ENCODE peak calls at places on chromosome 16, in nine cellular contexts. F, V, O, E, P, S, M, I and T are unnamed samples.

GRCh38 chr16:50372611-50373344 is 4.0 kb upstream of the BRD7 start:
- DNase-seq in F (no peak), V (peak), O (no peak), E (no peak), P (peak), S (no peak), M (no peak), I (no peak), T (no peak)

GRCh38 chr16:75385507-75386152 is 47.7 kb downstream of the CFDP1 start:
- DNase-seq in F (no peak), V (peak), O (no peak), E (no peak), P (peak), S (no peak), M (no peak), I (no peak), T (peak)

GRCh38 chr16:27460213-27460612 is 58.2 kb downstream of the IL21R start:
- DNase-seq in F (no peak), V (no peak), O (no peak), E (no peak), P (no peak), S (no peak), M (no peak), I (no peak), T (no peak)

GRCh38 chr16:8370374-8371015 is 219.8 kb downstream of the TMEM114 start:
- DNase-seq in F (no peak), V (no peak), O (no peak), E (no peak), P (no peak), S (no peak), M (no peak), I (no peak), T (no peak)

GRCh38 chr16:24507959-24508358 is 31.4 kb upstream of the RBBP6 start:
- DNase-seq in F (no peak), V (no peak), O (no peak), E (no peak), P (no peak), S (no peak), M (no peak), I (no peak), T (no peak)

GRCh38 chr16:84088695-84089395 is 27.9 kb downstream of the MBTPS1 start:
- DNase-seq in F (no peak), V (peak), O (peak), E (peak), P (no peak), S (peak), M (peak), I (no peak), T (peak)

GRCh38 chr16:11783319-11784047 is 13.6 kb downstream of the ZC3H7A start:
- DNase-seq in F (no peak), V (no peak), O (peak), E (no peak), P (peak), S (no peak), M (no peak), I (no peak), T (peak)

GRCh38 chr16:82011199-82011641 is at the start of gene SDR42E1:
- DNase-seq in F (no peak), V (peak), O (peak), E (peak), P (peak), S (peak), M (peak), I (no peak), T (peak)

GRCh38 chr16:68284847-68285246 is 20.5 kb downstream of the SLC7A6 start:
- DNase-seq in F (no peak), V (no peak), O (no peak), E (no peak), P (no peak), S (no peak), M (no peak), I (no peak), T (peak)

GRCh38 chr16:47667956-47668355 is 206.8 kb downstream of the PHKB start:
- DNase-seq in F (no peak), V (no peak), O (no peak), E (no peak), P (no peak), S (no peak), M (no peak), I (no peak), T (no peak)

GRCh38 chr16:28258571-28258970 is 33.8 kb upstream of the SBK1 start:
- DNase-seq in F (no peak), V (peak), O (no peak), E (no peak), P (no peak), S (peak), M (no peak), I (no peak), T (no peak)

GRCh38 chr16:57485916-57486857 is at the start of gene DOK4:
- DNase-seq in F (peak), V (peak), O (peak), E (peak), P (peak), S (peak), M (peak), I (no peak), T (no peak)

GRCh38 chr16:29007865-29008593 is 23.2 kb downstream of the LAT start:
- DNase-seq in F (no peak), V (no peak), O (peak), E (peak), P (no peak), S (no peak), M (no peak), I (no peak), T (no peak)

GRCh38 chr16:30115238-30115637 is 1.9 kb upstream of the GDPD3 start:
- DNase-seq in F (no peak), V (no peak), O (no peak), E (no peak), P (no peak), S (peak), M (no peak), I (no peak), T (no peak)

GRCh38 chr16:53605356-53605755 is 98.3 kb downstream of the RPGRIP1L start:
- DNase-seq in F (no peak), V (no peak), O (no peak), E (no peak), P (no peak), S (no peak), M (no peak), I (no peak), T (no peak)

GRCh38 chr16:2178321-2179106 is 17.9 kb downstream of the CASKIN1 start:
- DNase-seq in F (no peak), V (no peak), O (no peak), E (no peak), P (no peak), S (no peak), M (no peak), I (no peak), T (no peak)

GRCh38 chr16:76946879-76947278 is 244.1 kb upstream of the MON1B start:
- DNase-seq in F (no peak), V (peak), O (no peak), E (no peak), P (peak), S (no peak), M (no peak), I (no peak), T (no peak)

GRCh38 chr16:46775214-46775613 is 27.1 kb upstream of the MYLK3 start:
- DNase-seq in F (no peak), V (no peak), O (no peak), E (no peak), P (no peak), S (no peak), M (no peak), I (no peak), T (no peak)

GRCh38 chr16:89145406-89146161 is 26.0 kb upstream of the CDH15 start:
- DNase-seq in F (no peak), V (no peak), O (no peak), E (no peak), P (no peak), S (no peak), M (no peak), I (no peak), T (no peak)

GRCh38 chr16:14369734-14370598 is 260.1 kb downstream of the PARN start:
- DNase-seq in F (peak), V (no peak), O (no peak), E (no peak), P (no peak), S (no peak), M (no peak), I (no peak), T (no peak)

GRCh38 chr16:65934443-65934842 is 432.0 kb upstream of the CDH5 start:
- DNase-seq in F (no peak), V (no peak), O (no peak), E (no peak), P (no peak), S (no peak), M (no peak), I (no peak), T (no peak)

GRCh38 chr16:783404-784161 is 4.6 kb downstream of the RPUSD1 start:
- DNase-seq in F (peak), V (no peak), O (no peak), E (no peak), P (no peak), S (peak), M (no peak), I (no peak), T (no peak)

GRCh38 chr16:27892879-27893278 is 170.6 kb downstream of the GSG1L start:
- DNase-seq in F (no peak), V (no peak), O (no peak), E (no peak), P (no peak), S (no peak), M (no peak), I (peak), T (no peak)

GRCh38 chr16:77191259-77191969 is 424 bp downstream of the MON1B start:
- DNase-seq in F (no peak), V (peak), O (peak), E (no peak), P (no peak), S (no peak), M (no peak), I (no peak), T (no peak)

GRCh38 chr16:79217375-79218011 is 383.0 kb downstream of the MAF start:
- DNase-seq in F (no peak), V (no peak), O (peak), E (peak), P (no peak), S (no peak), M (no peak), I (no peak), T (no peak)

GRCh38 chr16:17467923-17468540 is 2.7 kb downstream of the XYLT1 start:
- DNase-seq in F (peak), V (peak), O (no peak), E (no peak), P (peak), S (peak), M (no peak), I (no peak), T (no peak)

GRCh38 chr16:78606572-78606971 is 507.1 kb downstream of the WWOX start:
- DNase-seq in F (no peak), V (no peak), O (no peak), E (no peak), P (peak), S (no peak), M (no peak), I (no peak), T (no peak)

GRCh38 chr16:48383877-48384304 is 1.3 kb downstream of the SIAH1 start:
- DNase-seq in F (no peak), V (no peak), O (no peak), E (no peak), P (no peak), S (no peak), M (no peak), I (no peak), T (no peak)

GRCh38 chr16:81004646-81005353 is 1.9 kb downstream of the CMC2 start:
- DNase-seq in F (peak), V (peak), O (peak), E (no peak), P (peak), S (no peak), M (no peak), I (no peak), T (no peak)

GRCh38 chr16:8864480-8864879 is 4.3 kb downstream of the CARHSP1 start:
- DNase-seq in F (no peak), V (no peak), O (no peak), E (no peak), P (no peak), S (no peak), M (no peak), I (no peak), T (no peak)

GRCh38 chr16:84728853-84729424 is 29.1 kb downstream of the USP10 start:
- DNase-seq in F (no peak), V (no peak), O (no peak), E (no peak), P (no peak), S (no peak), M (no peak), I (no peak), T (no peak)

GRCh38 chr16:78210305-78210704 is 110.9 kb downstream of the WWOX start:
- DNase-seq in F (no peak), V (peak), O (no peak), E (no peak), P (peak), S (no peak), M (no peak), I (no peak), T (no peak)

GRCh38 chr16:88785106-88785924 is at the start of gene PIEZO1:
- DNase-seq in F (peak), V (no peak), O (peak), E (peak), P (no peak), S (peak), M (no peak), I (no peak), T (no peak)

GRCh38 chr16:86424413-86424812 is 85.9 kb upstream of the FOXF1 start:
- DNase-seq in F (no peak), V (no peak), O (no peak), E (no peak), P (no peak), S (no peak), M (no peak), I (no peak), T (no peak)

GRCh38 chr16:86757704-86758040 is 179.3 kb downstream of the FOXL1 start:
- DNase-seq in F (no peak), V (no peak), O (no peak), E (no peak), P (no peak), S (no peak), M (no peak), I (no peak), T (no peak)

GRCh38 chr16:28596840-28597691 is at the start of gene SULT1A2:
- DNase-seq in F (no peak), V (no peak), O (no peak), E (no peak), P (no peak), S (peak), M (no peak), I (no peak), T (no peak)